ENCODE peak calls at places on chromosomes 3 and 15, in four cellular contexts. M, W, B and F are unnamed samples.

GRCh38 chr3:133464573-133464972 is 64.7 kb downstream of the BFSP2 start:
- DNase-seq in M (no peak), W (no peak), B (no peak), F (no peak)

GRCh38 chr3:99114565-99115291 is 213.2 kb upstream of the DCBLD2 start:
- DNase-seq in M (no peak), W (no peak), B (no peak), F (no peak)

GRCh38 chr3:194967126-194968117 is 281.7 kb downstream of the FAM43A start:
- DNase-seq in M (peak), W (no peak), B (no peak), F (no peak)

GRCh38 chr3:177358085-177358967 is 161.0 kb upstream of the TBL1XR1 start:
- DNase-seq in M (peak), W (peak), B (peak), F (peak)

GRCh38 chr3:177498037-177498857 is 301.0 kb upstream of the TBL1XR1 start:
- DNase-seq in M (no peak), W (no peak), B (no peak), F (no peak)

GRCh38 chr3:183149915-183150825 is 12.4 kb downstream of the LAMP3 start:
- DNase-seq in M (no peak), W (no peak), B (no peak), F (no peak)

GRCh38 chr3:128481438-128481942 is 11.5 kb downstream of the GATA2 start:
- DNase-seq in M (no peak), W (no peak), B (peak), F (no peak)

GRCh38 chr15:84656972-84657371 is 1.0 kb downstream of the NMB start:
- DNase-seq in M (no peak), W (no peak), B (no peak), F (no peak)

GRCh38 chr3:123627673-123628670 is 43.1 kb upstream of the HACD2 start:
- DNase-seq in M (no peak), W (no peak), B (peak), F (no peak)

GRCh38 chr3:56428667-56429066 is 39.6 kb downstream of the ERC2 start:
- DNase-seq in M (no peak), W (no peak), B (no peak), F (no peak)

GRCh38 chr3:126407412-126408044 is 12.8 kb downstream of the CFAP100 start:
- DNase-seq in M (no peak), W (no peak), B (no peak), F (no peak)

GRCh38 chr3:110528305-110529121 is 543.1 kb upstream of the NECTIN3 start:
- DNase-seq in M (no peak), W (no peak), B (no peak), F (no peak)

GRCh38 chr3:124513610-124513997 is 216.6 kb upstream of the UMPS start:
- DNase-seq in M (no peak), W (no peak), B (no peak), F (no peak)

GRCh38 chr15:75721462-75721922 is 8.8 kb upstream of the CSPG4 start:
- DNase-seq in M (no peak), W (no peak), B (no peak), F (no peak)

GRCh38 chr3:11914651-11915050 is 68.0 kb upstream of the TAMM41 start:
- DNase-seq in M (no peak), W (no peak), B (no peak), F (no peak)

GRCh38 chr15:31444844-31445243 is 118.2 kb downstream of the KLF13 start:
- DNase-seq in M (no peak), W (no peak), B (no peak), F (no peak)

GRCh38 chr15:99172989-99173388 is 68.1 kb downstream of the SYNM start:
- DNase-seq in M (no peak), W (no peak), B (no peak), F (no peak)

GRCh38 chr3:108024146-108024836 is 66.5 kb downstream of the CD47 start:
- DNase-seq in M (no peak), W (no peak), B (no peak), F (no peak)

GRCh38 chr15:34493001-34493400 is 55.4 kb upstream of the GOLGA8A start:
- DNase-seq in M (no peak), W (no peak), B (no peak), F (no peak)

GRCh38 chr3:146067048-146067447 is 93.9 kb downstream of the PLOD2 start:
- DNase-seq in M (no peak), W (no peak), B (no peak), F (no peak)

GRCh38 chr3:176767385-176767784 is 429.9 kb downstream of the TBL1XR1 start:
- DNase-seq in M (no peak), W (no peak), B (peak), F (no peak)

GRCh38 chr3:39407259-39407629 is 724 bp downstream of the RPSA start:
- DNase-seq in M (no peak), W (no peak), B (no peak), F (no peak)

GRCh38 chr3:188507244-188507720 is 353.3 kb downstream of the LPP start:
- DNase-seq in M (no peak), W (no peak), B (no peak), F (no peak)

GRCh38 chr3:129365296-129365695 is 63.1 kb downstream of the EFCAB12 start:
- DNase-seq in M (no peak), W (no peak), B (no peak), F (no peak)

GRCh38 chr3:170059447-170059846 is 21.7 kb downstream of the GPR160 start:
- DNase-seq in M (no peak), W (no peak), B (no peak), F (no peak)

GRCh38 chr15:70555713-70556112 is 207.6 kb downstream of the UACA start:
- DNase-seq in M (no peak), W (no peak), B (no peak), F (no peak)

GRCh38 chr3:188979669-188980311 is 192.0 kb upstream of the TPRG1 start:
- DNase-seq in M (no peak), W (no peak), B (no peak), F (peak)

GRCh38 chr3:47601310-47601709 is 22.6 kb upstream of the CSPG5 start:
- DNase-seq in M (no peak), W (no peak), B (no peak), F (no peak)

GRCh38 chr3:129051776-129052400 is 8.7 kb upstream of the GP9 start:
- DNase-seq in M (no peak), W (no peak), B (peak), F (peak)